ENCODE peak calls at places on chromosomes 3 and 15, in eight cellular contexts. S is CD8-positive, alpha-beta memory T cell; M is mesothelial cell of epicardium; K is hepatic stellate cell; X is fibroblast of the aortic adventitia; C is heart left ventricle; D is HCT116; R is psoas muscle. Q is an unnamed sample.
A peak's percentile ranks its signal among the peaks of the same experiment; 100 is the strongest.

GRCh38 chr15:36632196-36632595 is 52.8 kb downstream of the CDIN1 start:
- DNase-seq in D (peak; percentile 54), K (peak; percentile 69), R (no peak), S (no peak), M (no peak), X (peak; percentile 49), C (no peak), Q (no peak)

GRCh38 chr3:133380481-133381225 is 19.2 kb upstream of the BFSP2 start:
- DNase-seq in S (no peak), X (no peak), K (no peak), M (no peak), R (no peak), D (no peak), C (no peak), Q (no peak)

GRCh38 chr3:178097576-178097975 is 438.7 kb upstream of the KCNMB2 start:
- DNase-seq in X (peak; percentile 96), C (no peak), S (no peak), M (no peak), D (no peak), K (peak; percentile 14), R (no peak), Q (no peak)

GRCh38 chr3:41682996-41683395 is 278.9 kb downstream of the ULK4 start:
- DNase-seq in R (no peak), D (no peak), K (peak; percentile 27), C (no peak), M (no peak), S (no peak), X (peak; percentile 51), Q (no peak)

GRCh38 chr15:62521396-62521795 is 356.3 kb upstream of the C2CD4B start:
- DNase-seq in K (no peak), C (no peak), M (no peak), S (no peak), X (no peak), D (no peak), R (no peak), Q (no peak)

GRCh38 chr15:84955089-84955848 is 26.4 kb upstream of the PDE8A start:
- DNase-seq in K (peak; percentile 73), X (peak; percentile 80), D (peak; percentile 67), S (peak; percentile 4), M (peak; percentile 74), R (peak; percentile 83), C (peak; percentile 79), Q (peak; percentile 20)

GRCh38 chr3:59510576-59510975 is 460.8 kb upstream of the CFAP20DC start:
- DNase-seq in X (peak; percentile 12), K (no peak), C (no peak), D (no peak), S (no peak), R (no peak), M (no peak), Q (no peak)

GRCh38 chr3:45955706-45956105 is 12.4 kb downstream of the CXCR6 start:
- DNase-seq in R (no peak), K (no peak), D (no peak), C (no peak), S (no peak), M (no peak), X (no peak), Q (no peak)

GRCh38 chr3:87088984-87089841 is 98.3 kb upstream of the VGLL3 start:
- DNase-seq in S (no peak), D (no peak), M (no peak), C (peak; percentile 75), X (peak; percentile 86), R (peak; percentile 78), K (peak; percentile 25), Q (no peak)

GRCh38 chr15:101028772-101029438 is 109.7 kb downstream of the LRRK1 start:
- DNase-seq in C (peak; percentile 20), S (no peak), M (peak; percentile 28), R (no peak), X (no peak), D (no peak), K (no peak), Q (no peak)

GRCh38 chr3:129034650-129035049 is 25.9 kb upstream of the GP9 start:
- DNase-seq in C (no peak), X (no peak), R (no peak), K (peak; percentile 61), M (no peak), D (no peak), S (no peak), Q (no peak)

GRCh38 chr3:78140866-78141658 is 1101.2 kb downstream of the ROBO2 start:
- DNase-seq in K (peak; percentile 27), D (no peak), X (peak; percentile 6), R (no peak), S (no peak), C (no peak), M (no peak), Q (no peak)

GRCh38 chr3:149114458-149114857 is 15.0 kb upstream of the HPS3 start:
- DNase-seq in M (no peak), X (peak; percentile 60), C (no peak), S (no peak), R (no peak), D (no peak), K (no peak), Q (no peak)

GRCh38 chr3:31828007-31828406 is 153.1 kb downstream of the OSBPL10 start:
- DNase-seq in K (no peak), X (no peak), S (no peak), M (no peak), R (no peak), C (no peak), D (no peak), Q (no peak)

GRCh38 chr3:101890716-101891115 is 41.4 kb downstream of the NFKBIZ start:
- DNase-seq in K (no peak), D (no peak), R (no peak), S (no peak), X (peak; percentile 57), C (no peak), M (no peak), Q (no peak)

GRCh38 chr3:48716508-48716981 is 476 bp downstream of the IP6K2 start:
- DNase-seq in S (peak; percentile 8), X (no peak), M (peak; percentile 43), D (no peak), R (no peak), K (no peak), C (no peak), Q (no peak)

GRCh38 chr15:60804986-60805949 is 326.3 kb upstream of the ICE2 start:
- DNase-seq in M (no peak), K (no peak), S (no peak), D (no peak), C (no peak), X (peak; percentile 49), R (peak; percentile 64), Q (no peak)